ENCODE peak calls at places on chromosomes 12 and 14, in nine cellular contexts. W, T, C, U, G, K, N, M and Z are unnamed samples.

GRCh38 chr14:30559638-30560071 is 697 bp downstream of the G2E3 start:
- DNase-seq in M (no peak), W (no peak), T (no peak), U (no peak), G (no peak), N (no peak), C (no peak), K (no peak), Z (no peak)

GRCh38 chr12:53047221-53048032 is 2.4 kb upstream of the TNS2 start:
- DNase-seq in M (peak), T (peak), G (peak), K (peak), U (peak), W (peak), N (peak), C (peak), Z (peak)

GRCh38 chr14:73713206-73713803 is 879 bp downstream of the PNMA1 start:
- DNase-seq in C (no peak), G (no peak), W (no peak), U (no peak), N (peak), K (no peak), T (no peak), M (no peak), Z (no peak)

GRCh38 chr12:21677204-21677603 is 19.6 kb upstream of the LDHB start:
- DNase-seq in T (no peak), G (no peak), N (no peak), W (no peak), U (no peak), M (no peak), C (no peak), K (no peak), Z (no peak)

GRCh38 chr12:916240-916639 is 33.3 kb downstream of the RAD52 start:
- DNase-seq in C (no peak), K (no peak), G (no peak), U (no peak), N (no peak), W (peak), M (no peak), T (no peak), Z (no peak)

GRCh38 chr12:50110127-50110761 is 1.8 kb upstream of the COX14 start:
- DNase-seq in T (no peak), U (peak), K (peak), W (peak), N (peak), M (peak), C (peak), G (peak), Z (peak)

GRCh38 chr14:104224516-104225281 is 86.3 kb downstream of the KIF26A start:
- DNase-seq in N (no peak), U (no peak), C (peak), T (no peak), M (peak), K (peak), W (no peak), G (peak), Z (no peak)

GRCh38 chr12:81147286-81147919 is 69.5 kb downstream of the ACSS3 start:
- DNase-seq in C (no peak), K (no peak), M (no peak), G (no peak), N (no peak), T (no peak), W (no peak), U (no peak), Z (no peak)

GRCh38 chr12:104519190-104519857 is 62.6 kb downstream of the CHST11 start:
- DNase-seq in U (no peak), M (no peak), W (no peak), G (no peak), K (no peak), N (no peak), C (no peak), T (no peak), Z (no peak)

GRCh38 chr12:48957141-48958048 is at the start of gene ARF3:
- DNase-seq in N (peak), M (peak), W (peak), U (peak), G (peak), T (peak), C (peak), K (peak), Z (peak)

DNA sequence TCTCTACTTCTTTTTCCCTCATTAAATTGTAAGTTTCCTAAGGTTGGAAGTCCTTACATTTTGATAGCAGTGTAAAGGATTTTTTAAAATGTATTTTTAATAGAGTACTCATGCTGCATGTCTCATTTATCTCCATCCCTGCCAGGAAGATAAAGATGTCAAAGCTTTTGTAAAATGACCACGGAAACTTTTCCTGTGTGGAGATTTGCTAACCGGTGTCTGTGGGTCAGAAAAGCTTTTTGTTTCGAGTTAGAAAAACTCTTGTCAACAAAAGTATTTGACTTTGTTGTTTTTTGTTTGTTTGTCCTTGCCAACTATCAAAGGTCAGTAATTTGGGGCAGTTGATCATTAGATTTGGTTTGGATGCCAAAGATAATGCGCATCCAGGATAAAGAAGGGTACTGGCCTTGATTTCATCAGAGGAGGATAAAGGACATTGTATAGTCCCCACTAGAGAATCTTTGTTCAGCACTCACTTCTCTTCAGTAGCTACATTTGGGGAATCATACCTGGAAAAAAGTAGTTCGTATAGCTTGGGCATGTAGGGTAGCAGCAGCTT is 156.8 kb upstream of the HIF1A start:
- DNase-seq in K (no peak), T (no peak), U (no peak), M (no peak), N (no peak), C (no peak), G (no peak), W (no peak), Z (no peak)
- H3K27ac ChIP-seq in K (peak), T (no peak), U (peak), M (no peak), N (peak), C (peak), G (no peak), W (peak), Z (no peak)

GRCh38 chr12:121797937-121798801 is 4.7 kb upstream of the RHOF start:
- DNase-seq in T (peak), W (peak), C (peak), K (peak), G (peak), M (peak), N (peak), U (peak), Z (peak)

GRCh38 chr12:121799842-121800693 is 3.7 kb upstream of the SETD1B start:
- DNase-seq in N (peak), U (peak), T (peak), W (peak), G (peak), M (peak), C (peak), K (peak), Z (peak)

GRCh38 chr12:121800694-121801600 is 2.9 kb upstream of the SETD1B start:
- DNase-seq in K (peak), M (peak), N (peak), C (peak), T (peak), W (peak), G (peak), U (peak), Z (peak)

GRCh38 chr12:121798807-121799174 is 5.0 kb upstream of the SETD1B start:
- DNase-seq in W (no peak), C (no peak), N (no peak), U (no peak), G (no peak), K (no peak), T (peak), M (no peak), Z (no peak)

GRCh38 chr12:121799175-121799841 is 4.5 kb upstream of the SETD1B start:
- DNase-seq in W (peak), C (peak), K (peak), M (peak), U (peak), T (peak), G (peak), N (peak), Z (peak)
- TF ChIP-seq POLR2A in W (no peak), C (peak), K (no peak), M (no peak), U (peak), T (no peak), G (no peak), N (no peak), Z (no peak)

GRCh38 chr14:95943699-95944098 is 67.1 kb downstream of the TUNAR start:
- DNase-seq in N (no peak), T (no peak), K (no peak), G (no peak), C (no peak), U (no peak), M (no peak), W (no peak), Z (no peak)

GRCh38 chr14:95946867-95947266 is 70.2 kb downstream of the TUNAR start:
- DNase-seq in W (no peak), U (no peak), G (no peak), K (no peak), C (no peak), M (no peak), T (peak), N (no peak), Z (no peak)

GRCh38 chr14:95953111-95953724 is 76.6 kb downstream of the TUNAR start:
- DNase-seq in M (no peak), N (no peak), C (no peak), G (no peak), K (no peak), U (no peak), T (no peak), W (no peak), Z (no peak)

GRCh38 chr14:95948608-95949007 is 72.0 kb downstream of the TUNAR start:
- DNase-seq in G (no peak), K (no peak), U (no peak), C (no peak), W (no peak), T (no peak), M (no peak), N (no peak), Z (no peak)
- H3K27ac ChIP-seq in G (no peak), K (no peak), U (no peak), C (no peak), W (no peak), T (no peak), M (no peak), N (no peak), Z (no peak)

DNA sequence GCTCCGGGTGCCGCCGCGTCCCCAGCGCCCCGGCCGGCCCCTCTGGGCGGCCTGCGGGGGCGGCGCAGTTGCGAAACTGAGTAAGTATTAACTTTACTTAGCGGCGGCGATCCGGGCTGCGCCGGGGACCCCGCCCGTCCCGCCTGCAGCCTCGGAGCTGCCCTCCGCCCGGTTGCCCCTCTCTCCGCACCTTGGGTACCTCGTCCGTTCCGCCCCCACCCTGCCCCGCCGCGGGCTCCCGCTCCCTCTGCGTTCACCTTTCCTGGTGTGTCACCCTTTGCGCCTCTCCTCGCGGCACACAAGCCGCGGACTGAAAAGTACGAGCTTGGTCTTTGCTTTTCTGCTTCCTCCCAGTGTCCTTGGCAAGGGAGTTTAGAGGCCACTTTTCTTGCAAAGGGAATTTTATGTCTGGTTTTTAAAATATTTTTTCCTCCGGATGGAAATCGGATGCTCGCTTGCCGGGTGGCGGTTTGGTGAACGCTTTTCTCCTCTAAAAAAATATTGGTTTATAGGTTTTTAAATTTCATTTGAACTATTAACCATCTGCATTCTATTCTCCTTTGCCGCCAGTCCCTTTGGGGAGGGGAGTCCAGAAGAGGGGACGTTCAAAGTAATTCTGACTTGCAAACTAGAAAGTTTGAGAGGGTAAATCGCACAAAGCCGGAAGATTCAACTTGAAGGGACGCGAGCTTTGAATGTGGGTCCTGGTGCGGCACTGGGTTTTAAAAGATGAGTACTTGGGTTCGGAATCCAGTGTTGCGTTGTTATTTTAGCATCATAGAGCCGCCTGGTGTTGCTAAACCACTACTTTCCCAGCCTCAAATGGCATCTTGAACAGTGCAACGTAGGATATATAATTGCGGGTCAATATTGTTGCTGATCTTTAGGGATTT is 833 bp downstream of the RASSF8 start:
- DNase-seq in W (peak), K (peak), U (peak), C (peak), M (no peak), T (peak), G (peak), N (peak), Z (peak)
- TF ChIP-seq POLR2A in W (no peak), K (no peak), U (no peak), C (peak), M (no peak), T (peak), G (peak), N (no peak), Z (no peak)

GRCh38 chr12:18601962-18602361 is 135.8 kb downstream of the PLCZ1 start:
- DNase-seq in M (no peak), U (no peak), K (no peak), W (no peak), C (no peak), G (no peak), T (no peak), N (no peak), Z (no peak)
- H3K27ac ChIP-seq in M (no peak), U (no peak), K (no peak), W (no peak), C (no peak), G (no peak), T (no peak), N (no peak), Z (no peak)

GRCh38 chr12:19951664-19952063 is 416.7 kb upstream of the PDE3A start:
- DNase-seq in T (no peak), W (no peak), N (no peak), C (no peak), K (no peak), M (no peak), G (no peak), U (no peak), Z (no peak)

GRCh38 chr12:19946549-19946948 is 421.8 kb upstream of the PDE3A start:
- DNase-seq in T (no peak), G (no peak), K (peak), U (no peak), N (no peak), C (no peak), M (no peak), W (no peak), Z (no peak)

GRCh38 chr12:19941096-19941495 is 427.2 kb upstream of the PDE3A start:
- DNase-seq in N (no peak), W (no peak), U (no peak), M (no peak), G (no peak), K (no peak), C (no peak), T (no peak), Z (no peak)

GRCh38 chr12:19945559-19946485 is 422.5 kb upstream of the PDE3A start:
- DNase-seq in C (no peak), K (peak), W (no peak), G (no peak), M (no peak), N (no peak), T (no peak), U (no peak), Z (no peak)
- TF ChIP-seq POLR2A in C (no peak), K (no peak), W (no peak), G (no peak), M (no peak), N (no peak), T (no peak), U (no peak), Z (no peak)

DNA sequence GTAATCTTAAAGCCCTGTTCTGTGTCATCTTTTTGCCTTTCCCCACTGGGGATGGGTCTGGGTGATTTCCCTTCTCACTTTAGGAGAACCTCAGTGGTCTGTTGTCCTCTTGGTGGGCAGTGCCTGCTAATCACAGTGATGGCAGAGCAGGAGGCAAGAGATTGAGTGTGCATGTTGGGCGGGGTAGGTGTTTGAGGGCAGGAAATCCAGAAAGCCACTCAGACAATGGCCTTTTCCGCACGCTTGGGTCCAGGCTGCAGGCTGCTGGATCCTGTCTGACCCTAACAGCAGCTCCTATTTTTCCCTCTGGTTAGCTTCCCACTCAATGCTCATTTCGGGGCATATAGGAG is 13.7 kb upstream of the ITGA5 start:
- DNase-seq in W (no peak), N (peak), C (no peak), U (no peak), K (no peak), G (no peak), T (peak), M (no peak), Z (no peak)
- H3K27ac ChIP-seq in W (peak), N (peak), C (peak), U (peak), K (no peak), G (peak), T (peak), M (no peak), Z (peak)